ENCODE peak calls at places on chromosome 20, in five cellular contexts. P is GM23248, D is HCT116, O is neural progenitor cell, Q is MM.1S. J is an unnamed sample.

GRCh38 chr20:2599265-2600060 is 53.0 kb upstream of the NOP56 start:
- DNase-seq in Q (no peak), O (peak), D (no peak), P (no peak), J (no peak)

GRCh38 chr20:19466204-19466928 is 253.9 kb downstream of the SLC24A3 start:
- DNase-seq in P (no peak), D (no peak), O (no peak), Q (peak), J (no peak)

GRCh38 chr20:36784900-36785299 is 11.3 kb upstream of the DSN1 start:
- DNase-seq in Q (no peak), D (no peak), O (no peak), P (peak), J (no peak)

GRCh38 chr20:51760905-51761544 is 7.2 kb downstream of the ATP9A start:
- DNase-seq in D (no peak), P (peak), O (peak), Q (no peak), J (peak)

GRCh38 chr20:11850901-11851300 is 66.8 kb upstream of the BTBD3 start:
- DNase-seq in Q (no peak), D (peak), O (no peak), P (peak), J (peak)

GRCh38 chr20:1664911-1665310 is 7.3 kb upstream of the SIRPG start:
- DNase-seq in Q (no peak), P (no peak), O (no peak), D (no peak), J (no peak)

GRCh38 chr20:64131406-64131805 is 24.0 kb upstream of the NPBWR2 start:
- DNase-seq in Q (no peak), P (peak), O (no peak), D (no peak), J (peak)

GRCh38 chr20:1199981-1200380 is 3.3 kb upstream of the C20orf202 start:
- DNase-seq in Q (peak), O (no peak), D (no peak), P (no peak), J (no peak)

GRCh38 chr20:57611605-57612311 is 8.5 kb downstream of the ZBP1 start:
- DNase-seq in P (no peak), Q (no peak), O (no peak), D (no peak), J (no peak)

GRCh38 chr20:23013429-23013828 is 21.7 kb upstream of the SSTR4 start:
- DNase-seq in Q (no peak), P (no peak), O (no peak), D (no peak), J (peak)

GRCh38 chr20:37729909-37730308 is 36.1 kb downstream of the CTNNBL1 start:
- DNase-seq in D (no peak), Q (no peak), O (no peak), P (peak), J (no peak)

GRCh38 chr20:60249436-60249835 is 291.2 kb downstream of the CDH26 start:
- DNase-seq in Q (no peak), P (peak), O (no peak), D (no peak), J (peak)

GRCh38 chr20:3710027-3710426 is 2.4 kb downstream of the SIGLEC1 start:
- DNase-seq in P (no peak), Q (no peak), D (no peak), O (no peak), J (no peak)

GRCh38 chr20:63093966-63094766 is 87.4 kb upstream of the BHLHE23 start:
- DNase-seq in D (no peak), O (no peak), P (no peak), Q (no peak), J (no peak)

GRCh38 chr20:846894-847278 is 13.4 kb downstream of the FAM110A start:
- DNase-seq in Q (no peak), O (no peak), P (no peak), D (no peak), J (no peak)

GRCh38 chr20:2619961-2620595 is 32.4 kb upstream of the NOP56 start:
- DNase-seq in D (peak), Q (no peak), O (no peak), P (peak), J (peak)

GRCh38 chr20:59835448-59836395 is 97.7 kb downstream of the SYCP2 start:
- DNase-seq in D (no peak), O (peak), Q (no peak), P (peak), J (peak)

GRCh38 chr20:58710481-58711265 is 18.1 kb downstream of the NPEPL1 start:
- DNase-seq in Q (no peak), D (no peak), P (no peak), O (peak), J (no peak)

GRCh38 chr20:51680067-51680749 is 88.0 kb downstream of the ATP9A start:
- DNase-seq in D (no peak), O (no peak), Q (no peak), P (no peak), J (no peak)

GRCh38 chr20:1654994-1655393 is 2.6 kb downstream of the SIRPG start:
- DNase-seq in P (no peak), Q (no peak), D (no peak), O (no peak), J (no peak)

GRCh38 chr20:19806806-19807691 is 49.0 kb downstream of the RIN2 start:
- DNase-seq in D (no peak), P (no peak), O (no peak), Q (no peak), J (peak)

GRCh38 chr20:19275038-19275629 is 62.7 kb downstream of the SLC24A3 start:
- DNase-seq in P (no peak), O (no peak), D (no peak), Q (no peak), J (no peak)

GRCh38 chr20:38893485-38894090 is 32.6 kb upstream of the FAM83D start:
- DNase-seq in Q (peak), P (peak), D (peak), O (peak), J (peak)

GRCh38 chr20:14178952-14179351 is 158.5 kb downstream of the FLRT3 start:
- DNase-seq in D (no peak), O (no peak), Q (no peak), P (peak), J (peak)

GRCh38 chr20:31515775-31516107 is 1.5 kb downstream of the HM13 start:
- DNase-seq in O (no peak), P (peak), D (no peak), Q (peak), J (no peak)

GRCh38 chr20:50855498-50856474 is 60.9 kb downstream of the BCAS4 start:
- DNase-seq in O (no peak), Q (no peak), P (peak), D (no peak), J (peak)

GRCh38 chr20:64116016-64116415 is 8.7 kb upstream of the NPBWR2 start:
- DNase-seq in O (no peak), P (no peak), Q (no peak), D (no peak), J (no peak)

GRCh38 chr20:24102290-24102689 is 113.7 kb upstream of the GGTLC1 start:
- DNase-seq in D (no peak), P (no peak), O (peak), Q (peak), J (peak)

GRCh38 chr20:24318569-24319352 is 150.7 kb upstream of the SYNDIG1 start:
- DNase-seq in P (no peak), O (no peak), Q (no peak), D (no peak), J (no peak)

GRCh38 chr20:53208110-53208908 is 236.2 kb downstream of the TSHZ2 start:
- DNase-seq in Q (no peak), P (no peak), D (no peak), O (peak), J (no peak)

GRCh38 chr20:41989039-41989679 is 371.0 kb upstream of the CHD6 start:
- DNase-seq in D (no peak), O (no peak), P (no peak), Q (no peak), J (no peak)

GRCh38 chr20:20793570-20793969 is 81.1 kb upstream of the RALGAPA2 start:
- DNase-seq in D (no peak), P (no peak), Q (no peak), O (no peak), J (no peak)

GRCh38 chr20:38228436-38228835 is 32.1 kb downstream of the KIAA1755 start:
- DNase-seq in Q (no peak), P (no peak), O (no peak), D (no peak), J (peak)

GRCh38 chr20:22575087-22575721 is 9.2 kb downstream of the FOXA2 start:
- DNase-seq in O (peak), Q (no peak), P (no peak), D (no peak), J (peak)

GRCh38 chr20:39246436-39246835 is 284.3 kb downstream of the DHX35 start:
- DNase-seq in D (no peak), Q (no peak), P (no peak), O (no peak), J (no peak)

GRCh38 chr20:52915564-52915963 is 56.6 kb upstream of the TSHZ2 start:
- DNase-seq in D (no peak), O (no peak), P (no peak), Q (no peak), J (no peak)

GRCh38 chr20:40692240-40693011 is 3.4 kb upstream of the MAFB start:
- DNase-seq in P (no peak), Q (no peak), O (peak), D (no peak), J (no peak)

GRCh38 chr20:40689943-40690835 is 1.2 kb upstream of the MAFB start:
- DNase-seq in D (peak), P (peak), Q (peak), O (peak), J (peak)

GRCh38 chr20:40689100-40689942 is at the start of gene MAFB:
- DNase-seq in D (no peak), O (peak), Q (peak), P (peak), J (peak)

GRCh38 chr20:40691566-40692239 is 2.7 kb upstream of the MAFB start:
- DNase-seq in P (no peak), Q (no peak), O (peak), D (no peak), J (no peak)

GRCh38 chr20:40690836-40691565 is 2.0 kb upstream of the MAFB start:
- DNase-seq in P (no peak), Q (no peak), O (peak), D (no peak), J (no peak)
- TF ChIP-seq EZH2 in P (no peak), Q (no peak), O (peak), D (no peak), J (no peak)

GRCh38 chr20:49614338-49615050 is 46.6 kb upstream of the PTGIS start:
- DNase-seq in D (no peak), O (no peak), Q (no peak), P (no peak), J (no peak)

GRCh38 chr20:49616154-49617007 is 48.4 kb upstream of the PTGIS start:
- DNase-seq in P (no peak), Q (no peak), D (no peak), O (no peak), J (no peak)

GRCh38 chr20:49618289-49618688 is 50.4 kb upstream of the PTGIS start:
- DNase-seq in D (no peak), P (no peak), Q (no peak), O (no peak), J (no peak)

GRCh38 chr20:49612127-49612738 is 44.3 kb upstream of the PTGIS start:
- DNase-seq in D (no peak), O (no peak), P (no peak), Q (no peak), J (no peak)

GRCh38 chr20:49615401-49616153 is 47.6 kb upstream of the PTGIS start:
- DNase-seq in O (no peak), D (no peak), P (peak), Q (no peak), J (peak)
- TF ChIP-seq EZH2phosphoT487 in O (no peak), D (no peak), P (no peak), Q (no peak), J (no peak)

DNA sequence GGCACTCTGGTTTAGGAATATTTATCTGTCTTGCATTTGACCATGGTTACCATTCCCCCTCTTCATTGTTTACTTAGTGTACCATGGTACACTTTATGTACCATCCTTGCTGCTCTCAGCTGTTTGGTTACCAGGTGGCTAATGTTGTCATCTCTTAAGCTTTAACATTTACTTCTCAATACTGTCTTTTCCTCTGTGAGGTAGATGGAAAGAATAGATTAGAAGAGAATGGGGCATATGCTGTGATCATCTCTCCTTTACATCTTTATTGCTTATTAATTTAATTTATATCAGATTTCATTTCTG is 109.2 kb downstream of the NCOA3 start:
- DNase-seq in O (no peak), P (peak), D (no peak), Q (no peak), J (no peak)
- H3K9ac ChIP-seq in O (no peak), P (peak), D (peak), Q (no peak), J (no peak)

GRCh38 chr20:25863536-25864325 is 167.1 kb upstream of the ZNF337 start:
- DNase-seq in P (peak), Q (no peak), D (no peak), O (peak), J (peak)
- TF ChIP-seq EZH2 in P (no peak), Q (no peak), D (no peak), O (no peak), J (no peak)

GRCh38 chr20:49511788-49512525 is 29.5 kb upstream of the KCNB1 start:
- DNase-seq in P (no peak), Q (no peak), O (no peak), D (no peak), J (no peak)

GRCh38 chr20:49505518-49505917 is 23.1 kb upstream of the KCNB1 start:
- DNase-seq in P (peak), O (peak), Q (no peak), D (no peak), J (no peak)

GRCh38 chr20:49507741-49508434 is 25.4 kb upstream of the KCNB1 start:
- DNase-seq in Q (no peak), O (peak), D (no peak), P (no peak), J (no peak)

GRCh38 chr20:49510562-49511117 is 28.2 kb upstream of the KCNB1 start:
- DNase-seq in O (no peak), D (no peak), Q (no peak), P (peak), J (peak)

DNA sequence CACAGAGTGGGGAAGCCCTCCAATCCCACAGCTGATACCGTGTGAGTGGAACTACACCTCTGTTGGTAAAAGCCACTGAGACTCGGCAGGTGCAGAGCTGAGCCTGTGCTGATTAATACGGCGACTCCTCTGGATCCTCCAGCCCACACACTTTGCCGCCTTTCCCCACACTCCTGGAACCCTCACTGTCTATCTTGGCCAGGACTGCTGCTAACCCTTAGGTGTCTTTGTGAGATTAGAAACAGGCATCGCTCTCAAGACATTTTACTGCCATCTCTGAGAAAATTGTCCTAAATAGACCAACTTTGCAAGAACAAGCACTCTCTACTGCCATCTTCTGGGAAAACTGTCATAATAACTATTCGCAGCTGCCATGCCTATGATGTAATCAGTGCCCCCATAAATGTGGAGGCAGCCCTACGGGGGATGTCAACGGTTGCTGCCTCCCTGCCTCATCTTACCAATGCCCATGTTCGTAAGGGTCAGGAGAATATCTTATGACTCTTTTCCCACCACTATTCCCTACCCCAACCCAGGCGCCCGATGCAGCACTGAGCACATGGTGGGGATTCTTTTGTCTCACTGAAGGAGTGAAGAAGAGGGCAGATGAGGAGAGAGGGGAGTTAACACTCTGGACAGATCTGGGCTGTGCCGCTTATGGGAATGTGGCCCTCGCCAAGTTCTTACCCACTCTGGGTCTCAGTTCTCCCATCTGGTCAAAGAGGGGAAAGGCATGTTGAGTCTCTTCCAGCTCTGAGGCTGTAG is 26.1 kb upstream of the KCNB1 start:
- DNase-seq in D (peak), Q (peak), O (peak), P (peak), J (peak)
- TF ChIP-seq EZH2phosphoT487 in D (no peak), Q (no peak), O (no peak), P (no peak), J (no peak)

DNA sequence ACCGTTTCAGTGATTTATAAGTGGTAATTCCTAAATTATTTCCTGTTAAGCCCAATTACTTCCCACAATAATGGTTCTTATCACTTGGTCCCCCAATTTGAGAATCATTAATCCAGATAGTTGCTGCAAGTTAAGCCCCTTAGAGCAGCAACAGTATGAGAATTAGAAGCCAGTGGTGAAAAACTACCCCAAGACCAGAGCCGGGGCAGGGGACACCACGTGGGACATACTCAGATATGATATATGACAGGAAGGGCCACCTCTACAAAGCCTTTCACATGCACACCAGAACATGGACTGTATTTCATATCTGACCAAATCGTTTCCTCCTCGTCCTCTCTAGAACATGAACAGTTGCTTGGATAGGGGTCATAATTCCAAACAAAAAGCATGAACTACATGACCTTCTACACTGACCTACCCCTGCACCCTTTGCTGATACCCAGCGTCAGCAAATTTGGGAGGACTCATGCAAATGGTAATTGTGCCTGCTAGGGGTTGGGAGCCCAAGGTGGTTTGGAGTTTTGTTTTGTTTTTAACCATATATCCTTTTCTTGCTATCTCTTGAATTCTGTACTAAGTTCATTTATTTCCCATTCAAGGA is 3.9 kb downstream of the JAG1 start:
- DNase-seq in Q (peak), D (no peak), O (no peak), P (no peak), J (no peak)
- H3K9ac ChIP-seq in Q (peak), D (no peak), O (no peak), P (no peak), J (peak)

GRCh38 chr20:44115762-44116644 is 71.0 kb downstream of the JPH2 start:
- DNase-seq in D (no peak), P (no peak), Q (no peak), O (no peak), J (no peak)
- TF ChIP-seq EZH2 in D (no peak), P (no peak), Q (no peak), O (no peak), J (no peak)

GRCh38 chr20:40646321-40647212 is 42.5 kb downstream of the MAFB start:
- DNase-seq in P (no peak), O (peak), Q (no peak), D (no peak), J (no peak)
- TF ChIP-seq EZH2phosphoT487 in P (no peak), O (no peak), Q (no peak), D (no peak), J (no peak)